ENCODE peak calls at places on chromosomes 16 and 17, in four cellular contexts. One of them, this sample, is unnamed.

GRCh38 chr17:83091257-83092141 is 12.1 kb downstream of the METRNL start:
- DNase-seq in HEK293T: no peak
- DNase-seq in NCI-H1105: no peak
- DNase-seq in esophagus muscularis mucosa: no peak
- DNase-seq in this sample: no peak

GRCh38 chr17:45042346-45043120 is 8.9 kb downstream of the DCAKD start:
- DNase-seq in HEK293T: no peak
- DNase-seq in NCI-H1105: no peak
- DNase-seq in esophagus muscularis mucosa: no peak
- DNase-seq in this sample: no peak

GRCh38 chr17:81094744-81095607 is 60.0 kb downstream of the BAIAP2 start:
- DNase-seq in HEK293T: peak; percentile 54
- DNase-seq in NCI-H1105: peak; percentile 27
- DNase-seq in esophagus muscularis mucosa: peak; percentile 97
- DNase-seq in this sample: peak; percentile 63

GRCh38 chr16:67284699-67285646 is 5.6 kb downstream of the PLEKHG4 start:
- DNase-seq in HEK293T: peak; percentile 66
- DNase-seq in NCI-H1105: peak; percentile 80
- DNase-seq in esophagus muscularis mucosa: no peak
- DNase-seq in this sample: peak; percentile 21

GRCh38 chr16:86572041-86572521 is 5.5 kb downstream of the FOXC2 start:
- DNase-seq in HEK293T: no peak
- DNase-seq in NCI-H1105: no peak
- DNase-seq in esophagus muscularis mucosa: no peak
- DNase-seq in this sample: no peak

GRCh38 chr16:66904428-66904845 is 14.2 kb downstream of the CDH16 start:
- DNase-seq in HEK293T: no peak
- DNase-seq in NCI-H1105: no peak
- DNase-seq in esophagus muscularis mucosa: no peak
- DNase-seq in this sample: no peak

GRCh38 chr17:68198931-68199836 is 48.7 kb upstream of the AMZ2 start:
- DNase-seq in HEK293T: no peak
- DNase-seq in NCI-H1105: peak; percentile 44
- DNase-seq in esophagus muscularis mucosa: no peak
- DNase-seq in this sample: peak; percentile 26

GRCh38 chr16:17409894-17410293 is 60.9 kb downstream of the XYLT1 start:
- DNase-seq in HEK293T: no peak
- DNase-seq in NCI-H1105: no peak
- DNase-seq in esophagus muscularis mucosa: no peak
- DNase-seq in this sample: no peak

GRCh38 chr17:82304826-82305726 is 12.3 kb downstream of the CD7 start:
- DNase-seq in HEK293T: no peak
- DNase-seq in NCI-H1105: no peak
- DNase-seq in esophagus muscularis mucosa: no peak
- DNase-seq in this sample: no peak

GRCh38 chr17:56781944-56782737 is 51.6 kb downstream of the C17orf67 start:
- DNase-seq in HEK293T: no peak
- DNase-seq in NCI-H1105: no peak
- DNase-seq in esophagus muscularis mucosa: no peak
- DNase-seq in this sample: no peak

GRCh38 chr16:86231321-86231995 is 278.9 kb upstream of the FOXF1 start:
- DNase-seq in HEK293T: no peak
- DNase-seq in NCI-H1105: no peak
- DNase-seq in esophagus muscularis mucosa: no peak
- DNase-seq in this sample: no peak

GRCh38 chr16:55225972-55226542 is 97.9 kb upstream of the IRX6 start:
- DNase-seq in HEK293T: no peak
- DNase-seq in NCI-H1105: no peak
- DNase-seq in esophagus muscularis mucosa: peak; percentile 39
- DNase-seq in this sample: no peak

GRCh38 chr17:81387235-81388060 is 7.8 kb upstream of the BAHCC1 start:
- DNase-seq in HEK293T: peak; percentile 59
- DNase-seq in NCI-H1105: no peak
- DNase-seq in esophagus muscularis mucosa: no peak
- DNase-seq in this sample: no peak

GRCh38 chr16:15055141-15056053 is 477 bp downstream of the NTAN1 start:
- DNase-seq in HEK293T: no peak
- DNase-seq in NCI-H1105: peak; percentile 72
- DNase-seq in esophagus muscularis mucosa: no peak
- DNase-seq in this sample: peak; percentile 7

GRCh38 chr16:80038566-80038965 is 438.0 kb upstream of the MAF start:
- DNase-seq in HEK293T: no peak
- DNase-seq in NCI-H1105: no peak
- DNase-seq in esophagus muscularis mucosa: no peak
- DNase-seq in this sample: no peak

GRCh38 chr16:67184453-67185002 is 765 bp upstream of the MATCAP1 start:
- DNase-seq in HEK293T: no peak
- DNase-seq in NCI-H1105: no peak
- DNase-seq in esophagus muscularis mucosa: no peak
- DNase-seq in this sample: no peak

GRCh38 chr17:29677139-29677834 is 54.6 kb upstream of the CORO6 start:
- DNase-seq in HEK293T: no peak
- DNase-seq in NCI-H1105: no peak
- DNase-seq in esophagus muscularis mucosa: peak; percentile 94
- DNase-seq in this sample: no peak

GRCh38 chr16:3461120-3461519 is 17.6 kb downstream of the NAA60 start:
- DNase-seq in HEK293T: no peak
- DNase-seq in NCI-H1105: no peak
- DNase-seq in esophagus muscularis mucosa: no peak
- DNase-seq in this sample: no peak

GRCh38 chr17:8725881-8726280 is 18.8 kb downstream of the CCDC42 start:
- DNase-seq in HEK293T: no peak
- DNase-seq in NCI-H1105: no peak
- DNase-seq in esophagus muscularis mucosa: no peak
- DNase-seq in this sample: no peak

GRCh38 chr17:1177099-1177996 is 2.4 kb downstream of the ABR start:
- DNase-seq in HEK293T: no peak
- DNase-seq in NCI-H1105: no peak
- DNase-seq in esophagus muscularis mucosa: no peak
- DNase-seq in this sample: no peak

GRCh38 chr17:36722121-36722902 is 120.9 kb downstream of the MRM1 start:
- DNase-seq in HEK293T: peak; percentile 83
- DNase-seq in NCI-H1105: peak; percentile 83
- DNase-seq in esophagus muscularis mucosa: no peak
- DNase-seq in this sample: peak; percentile 93

GRCh38 chr17:35001549-35001948 is 21.2 kb downstream of the LIG3 start:
- DNase-seq in HEK293T: no peak
- DNase-seq in NCI-H1105: no peak
- DNase-seq in esophagus muscularis mucosa: no peak
- DNase-seq in this sample: no peak

GRCh38 chr17:29116652-29117439 is 63.4 kb downstream of the MYO18A start:
- DNase-seq in HEK293T: peak; percentile 74
- DNase-seq in NCI-H1105: peak; percentile 18
- DNase-seq in esophagus muscularis mucosa: peak; percentile 93
- DNase-seq in this sample: peak; percentile 75

GRCh38 chr17:27904534-27904933 is 11.4 kb upstream of the LYRM9 start:
- DNase-seq in HEK293T: no peak
- DNase-seq in NCI-H1105: no peak
- DNase-seq in esophagus muscularis mucosa: no peak
- DNase-seq in this sample: no peak

GRCh38 chr16:55809386-55809785 is 23.5 kb downstream of the CES1 start:
- DNase-seq in HEK293T: no peak
- DNase-seq in NCI-H1105: no peak
- DNase-seq in esophagus muscularis mucosa: no peak
- DNase-seq in this sample: no peak

GRCh38 chr16:50697421-50697715 is 4.0 kb downstream of the NOD2 start:
- DNase-seq in HEK293T: no peak
- DNase-seq in NCI-H1105: no peak
- DNase-seq in esophagus muscularis mucosa: no peak
- DNase-seq in this sample: no peak

GRCh38 chr17:40415390-40415789 is 2.3 kb downstream of the TOP2A start:
- DNase-seq in HEK293T: no peak
- DNase-seq in NCI-H1105: peak; percentile 1
- DNase-seq in esophagus muscularis mucosa: no peak
- DNase-seq in this sample: peak; percentile 13

GRCh38 chr17:44522883-44523671 is 19.9 kb upstream of the GPATCH8 start:
- DNase-seq in HEK293T: peak; percentile 84
- DNase-seq in NCI-H1105: no peak
- DNase-seq in esophagus muscularis mucosa: no peak
- DNase-seq in this sample: peak; percentile 23

GRCh38 chr16:397135-397661 is at the start of gene NME4:
- DNase-seq in HEK293T: peak; percentile 56
- DNase-seq in NCI-H1105: peak; percentile 13
- DNase-seq in esophagus muscularis mucosa: no peak
- DNase-seq in this sample: no peak

GRCh38 chr17:39971076-39971603 is 8.3 kb downstream of the GSDMA start:
- DNase-seq in HEK293T: no peak
- DNase-seq in NCI-H1105: no peak
- DNase-seq in esophagus muscularis mucosa: no peak
- DNase-seq in this sample: no peak

GRCh38 chr16:89946515-89946914 is 2.0 kb upstream of the DEF8 start:
- DNase-seq in HEK293T: no peak
- DNase-seq in NCI-H1105: no peak
- DNase-seq in esophagus muscularis mucosa: no peak
- DNase-seq in this sample: no peak

This sample was measured in NCI-H748 treated with DMSO at 0.1 percent for 48 hours.